ENCODE peak calls at places on chromosome 1, in seven cellular contexts. One of them, this sample, is unnamed.
A peak's percentile ranks its signal among the peaks of the same experiment; 100 is the strongest.

GRCh38 chr1:52523376-52523775 is 29.5 kb downstream of the TUT4 start:
- DNase-seq in germinal center: no peak
- DNase-seq in psoas muscle: no peak
- DNase-seq in endothelial cell: no peak
- DNase-seq in activated CD4-positive, alpha-beta T cell treated with anti-CD3 and anti-CD28 coated beads for 36 hours: peak; percentile 48
- DNase-seq in activated T-helper 1 cell treated with Interleukin-2 at 50 U/mL for 16 hours: no peak
- DNase-seq in amniotic stem cell: no peak
- DNase-seq in this sample: no peak

GRCh38 chr1:222696741-222697140 is 15.6 kb downstream of the AIDA start:
- DNase-seq in germinal center: no peak
- DNase-seq in activated CD4-positive, alpha-beta T cell treated with anti-CD3 and anti-CD28 coated beads for 36 hours: no peak
- DNase-seq in activated T-helper 1 cell treated with Interleukin-2 at 50 U/mL for 16 hours: no peak
- DNase-seq in amniotic stem cell: no peak
- DNase-seq in endothelial cell: no peak
- DNase-seq in psoas muscle: no peak
- DNase-seq in this sample: no peak

GRCh38 chr1:29349871-29350491 is 113.7 kb downstream of the PTPRU start:
- DNase-seq in activated T-helper 1 cell treated with Interleukin-2 at 50 U/mL for 16 hours: no peak
- DNase-seq in activated CD4-positive, alpha-beta T cell treated with anti-CD3 and anti-CD28 coated beads for 36 hours: no peak
- DNase-seq in germinal center: no peak
- DNase-seq in endothelial cell: no peak
- DNase-seq in psoas muscle: no peak
- DNase-seq in amniotic stem cell: no peak
- DNase-seq in this sample: no peak

GRCh38 chr1:202850593-202851362 is 38.2 kb downstream of the RABIF start:
- DNase-seq in amniotic stem cell: no peak
- DNase-seq in activated CD4-positive, alpha-beta T cell treated with anti-CD3 and anti-CD28 coated beads for 36 hours: no peak
- DNase-seq in endothelial cell: no peak
- DNase-seq in germinal center: no peak
- DNase-seq in psoas muscle: peak; percentile 63
- DNase-seq in activated T-helper 1 cell treated with Interleukin-2 at 50 U/mL for 16 hours: no peak
- DNase-seq in this sample: peak; percentile 46

GRCh38 chr1:33342041-33342723 is 21.3 kb upstream of the A3GALT2 start:
- DNase-seq in endothelial cell: no peak
- DNase-seq in psoas muscle: peak; percentile 91
- DNase-seq in germinal center: no peak
- DNase-seq in activated CD4-positive, alpha-beta T cell treated with anti-CD3 and anti-CD28 coated beads for 36 hours: no peak
- DNase-seq in amniotic stem cell: peak; percentile 83
- DNase-seq in activated T-helper 1 cell treated with Interleukin-2 at 50 U/mL for 16 hours: no peak
- DNase-seq in this sample: peak; percentile 86

GRCh38 chr1:194164755-194165154 is 978.3 kb upstream of the B3GALT2 start:
- DNase-seq in endothelial cell: no peak
- DNase-seq in amniotic stem cell: no peak
- DNase-seq in activated CD4-positive, alpha-beta T cell treated with anti-CD3 and anti-CD28 coated beads for 36 hours: no peak
- DNase-seq in psoas muscle: no peak
- DNase-seq in activated T-helper 1 cell treated with Interleukin-2 at 50 U/mL for 16 hours: no peak
- DNase-seq in germinal center: no peak
- DNase-seq in this sample: no peak

GRCh38 chr1:19006000-19006399 is 49.5 kb upstream of the IFFO2 start:
- DNase-seq in germinal center: no peak
- DNase-seq in endothelial cell: no peak
- DNase-seq in amniotic stem cell: no peak
- DNase-seq in psoas muscle: no peak
- DNase-seq in activated CD4-positive, alpha-beta T cell treated with anti-CD3 and anti-CD28 coated beads for 36 hours: no peak
- DNase-seq in activated T-helper 1 cell treated with Interleukin-2 at 50 U/mL for 16 hours: no peak
- DNase-seq in this sample: peak; percentile 9

GRCh38 chr1:180785306-180785705 is 127.4 kb upstream of the KIAA1614 start:
- DNase-seq in endothelial cell: no peak
- DNase-seq in activated T-helper 1 cell treated with Interleukin-2 at 50 U/mL for 16 hours: no peak
- DNase-seq in psoas muscle: no peak
- DNase-seq in activated CD4-positive, alpha-beta T cell treated with anti-CD3 and anti-CD28 coated beads for 36 hours: no peak
- DNase-seq in amniotic stem cell: no peak
- DNase-seq in germinal center: no peak
- DNase-seq in this sample: no peak

GRCh38 chr1:226408285-226409184 is 642 bp upstream of the PARP1 start:
- DNase-seq in germinal center: no peak
- DNase-seq in endothelial cell: no peak
- DNase-seq in activated CD4-positive, alpha-beta T cell treated with anti-CD3 and anti-CD28 coated beads for 36 hours: no peak
- DNase-seq in amniotic stem cell: no peak
- DNase-seq in psoas muscle: peak; percentile 57
- DNase-seq in activated T-helper 1 cell treated with Interleukin-2 at 50 U/mL for 16 hours: no peak
- DNase-seq in this sample: no peak

GRCh38 chr1:234475166-234475793 is 3.7 kb downstream of the TARBP1 start:
- DNase-seq in germinal center: no peak
- DNase-seq in amniotic stem cell: no peak
- DNase-seq in psoas muscle: no peak
- DNase-seq in activated CD4-positive, alpha-beta T cell treated with anti-CD3 and anti-CD28 coated beads for 36 hours: no peak
- DNase-seq in activated T-helper 1 cell treated with Interleukin-2 at 50 U/mL for 16 hours: no peak
- DNase-seq in endothelial cell: no peak
- DNase-seq in this sample: no peak

GRCh38 chr1:153687346-153687745 is 8.9 kb downstream of the NPR1 start:
- DNase-seq in germinal center: no peak
- DNase-seq in activated CD4-positive, alpha-beta T cell treated with anti-CD3 and anti-CD28 coated beads for 36 hours: no peak
- DNase-seq in amniotic stem cell: no peak
- DNase-seq in psoas muscle: no peak
- DNase-seq in activated T-helper 1 cell treated with Interleukin-2 at 50 U/mL for 16 hours: no peak
- DNase-seq in endothelial cell: no peak
- DNase-seq in this sample: no peak

GRCh38 chr1:57192256-57192655 is 226.4 kb upstream of the C8B start:
- DNase-seq in activated CD4-positive, alpha-beta T cell treated with anti-CD3 and anti-CD28 coated beads for 36 hours: no peak
- DNase-seq in activated T-helper 1 cell treated with Interleukin-2 at 50 U/mL for 16 hours: no peak
- DNase-seq in amniotic stem cell: no peak
- DNase-seq in endothelial cell: no peak
- DNase-seq in psoas muscle: no peak
- DNase-seq in germinal center: no peak
- DNase-seq in this sample: no peak

GRCh38 chr1:156347337-156347736 is 9.0 kb downstream of the TSACC start:
- DNase-seq in endothelial cell: no peak
- DNase-seq in amniotic stem cell: peak; percentile 67
- DNase-seq in psoas muscle: no peak
- DNase-seq in activated CD4-positive, alpha-beta T cell treated with anti-CD3 and anti-CD28 coated beads for 36 hours: no peak
- DNase-seq in activated T-helper 1 cell treated with Interleukin-2 at 50 U/mL for 16 hours: no peak
- DNase-seq in germinal center: no peak
- DNase-seq in this sample: no peak

This sample was measured in mucosa of gallbladder.